ENCODE peak calls at places on chromosomes 1 and 21, in six cellular contexts. V, T, B, W, K and J are unnamed samples.
A peak's percentile ranks its signal among the peaks of the same experiment; 100 is the strongest.

GRCh38 chr1:240399381-240399780 is 212.6 kb downstream of the GREM2 start:
- DNase-seq in V (peak; percentile 95), T (peak; percentile 93), B (no peak), W (no peak), K (peak; percentile 82), J (no peak)

GRCh38 chr1:77533660-77534295 is 148.7 kb downstream of the ZZZ3 start:
- DNase-seq in V (peak; percentile 75), T (peak; percentile 67), B (peak; percentile 64), W (peak; percentile 43), K (peak; percentile 69), J (peak; percentile 52)

GRCh38 chr1:66924756-66925557 is at the start of the genes DNAI4 and MIER1:
- DNase-seq in V (peak; percentile 98), T (peak; percentile 99), B (peak; percentile 97), W (peak; percentile 94), K (peak; percentile 99), J (peak; percentile 98)

GRCh38 chr21:37717534-37717933 is 198.7 kb downstream of the KCNJ6 start:
- DNase-seq in V (no peak), T (no peak), B (no peak), W (no peak), K (no peak), J (no peak)

GRCh38 chr1:209831615-209832014 is 3.8 kb downstream of the UTP25 start:
- DNase-seq in V (peak; percentile 60), T (no peak), B (no peak), W (no peak), K (no peak), J (no peak)

GRCh38 chr1:181661569-181661968 is 178.3 kb downstream of the CACNA1E start:
- DNase-seq in V (no peak), T (no peak), B (no peak), W (no peak), K (no peak), J (no peak)

GRCh38 chr21:45281411-45282282 is 6.0 kb downstream of the POFUT2 start:
- DNase-seq in V (no peak), T (no peak), B (peak; percentile 23), W (no peak), K (no peak), J (no peak)

GRCh38 chr1:200075522-200075921 is 48.0 kb downstream of the NR5A2 start:
- DNase-seq in V (no peak), T (peak; percentile 6), B (no peak), W (no peak), K (peak; percentile 47), J (no peak)

GRCh38 chr1:165543651-165544452 is at the start of gene LRRC52:
- DNase-seq in V (no peak), T (no peak), B (peak; percentile 76), W (no peak), K (peak; percentile 83), J (no peak)

GRCh38 chr1:182570611-182570970 is 18.5 kb downstream of the RNASEL start:
- DNase-seq in V (no peak), T (no peak), B (no peak), W (no peak), K (no peak), J (no peak)

GRCh38 chr1:151612506-151613274 is 840 bp downstream of the SNX27 start:
- DNase-seq in V (no peak), T (peak; percentile 54), B (peak; percentile 46), W (no peak), K (peak; percentile 61), J (no peak)

GRCh38 chr21:34986561-34987533 is 62.3 kb downstream of the RUNX1 start:
- DNase-seq in V (peak; percentile 81), T (peak; percentile 95), B (peak; percentile 36), W (peak; percentile 15), K (peak; percentile 53), J (peak; percentile 27)

GRCh38 chr1:97044159-97044760 is 322.7 kb downstream of the PTBP2 start:
- DNase-seq in V (no peak), T (no peak), B (no peak), W (no peak), K (peak; percentile 18), J (no peak)

GRCh38 chr1:5620997-5621396 is 371.2 kb downstream of the NPHP4 start:
- DNase-seq in V (no peak), T (no peak), B (peak; percentile 80), W (peak; percentile 50), K (peak; percentile 86), J (peak; percentile 42)

GRCh38 chr1:173329747-173330146 is 122.6 kb upstream of the TNFSF4 start:
- DNase-seq in V (peak; percentile 82), T (peak; percentile 60), B (no peak), W (no peak), K (no peak), J (no peak)

GRCh38 chr1:58718435-58718834 is 18.6 kb upstream of the MYSM1 start:
- DNase-seq in V (peak; percentile 22), T (peak; percentile 13), B (no peak), W (no peak), K (no peak), J (no peak)

GRCh38 chr1:203456577-203456976 is 19.0 kb upstream of the PRELP start:
- DNase-seq in V (no peak), T (no peak), B (no peak), W (no peak), K (no peak), J (no peak)

GRCh38 chr1:53025034-53025777 is 36.8 kb upstream of the PODN start:
- DNase-seq in V (peak; percentile 87), T (peak; percentile 95), B (no peak), W (no peak), K (peak; percentile 23), J (no peak)

GRCh38 chr1:36239941-36240637 is 15.8 kb downstream of the THRAP3 start:
- DNase-seq in V (peak; percentile 45), T (peak; percentile 48), B (no peak), W (no peak), K (no peak), J (peak; percentile 32)

GRCh38 chr1:63487336-63488065 is 35.5 kb downstream of the ITGB3BP start:
- DNase-seq in V (peak; percentile 91), T (peak; percentile 79), B (no peak), W (no peak), K (no peak), J (no peak)

GRCh38 chr1:244628719-244629299 is 24.1 kb upstream of the DESI2 start:
- DNase-seq in V (peak; percentile 4), T (peak; percentile 3), B (no peak), W (no peak), K (no peak), J (no peak)

GRCh38 chr1:235002706-235003300 is 125.8 kb downstream of the TOMM20 start:
- DNase-seq in V (no peak), T (no peak), B (no peak), W (no peak), K (no peak), J (no peak)

GRCh38 chr1:164764333-164764732 is 205.3 kb downstream of the PBX1 start:
- DNase-seq in V (peak; percentile 42), T (peak; percentile 38), B (no peak), W (no peak), K (no peak), J (no peak)

GRCh38 chr21:43289442-43289841 is 120.6 kb downstream of the CRYAA start:
- DNase-seq in V (no peak), T (no peak), B (no peak), W (no peak), K (no peak), J (no peak)

GRCh38 chr1:62398377-62398776 is 38.5 kb upstream of the USP1 start:
- DNase-seq in V (peak; percentile 71), T (no peak), B (no peak), W (no peak), K (no peak), J (no peak)

GRCh38 chr1:222792744-222793143 is 22.1 kb upstream of the DISP1 start:
- DNase-seq in V (peak; percentile 38), T (peak; percentile 26), B (no peak), W (no peak), K (peak; percentile 29), J (no peak)

GRCh38 chr1:84264961-84265360 is 36.5 kb upstream of the SAMD13 start:
- DNase-seq in V (no peak), T (no peak), B (no peak), W (no peak), K (no peak), J (no peak)

GRCh38 chr1:107687846-107688753 is 276.9 kb downstream of the VAV3 start:
- DNase-seq in V (no peak), T (peak; percentile 20), B (no peak), W (no peak), K (peak; percentile 14), J (no peak)

GRCh38 chr1:229003233-229004031 is 267.5 kb upstream of the RAB4A start:
- DNase-seq in V (no peak), T (no peak), B (no peak), W (no peak), K (peak; percentile 34), J (no peak)

GRCh38 chr1:243738020-243738419 is 112.0 kb downstream of the AKT3 start:
- DNase-seq in V (no peak), T (no peak), B (no peak), W (no peak), K (no peak), J (no peak)

GRCh38 chr1:36516372-36517018 is 33.8 kb upstream of the CSF3R start:
- DNase-seq in V (peak; percentile 43), T (peak; percentile 56), B (peak; percentile 74), W (peak; percentile 31), K (peak; percentile 79), J (peak; percentile 78)

GRCh38 chr1:20634065-20634593 is 871 bp downstream of the PINK1 start:
- DNase-seq in V (no peak), T (no peak), B (no peak), W (no peak), K (no peak), J (no peak)

GRCh38 chr1:15948600-15949452 is 27.1 kb downstream of the ZBTB17 start:
- DNase-seq in V (peak; percentile 95), T (peak; percentile 98), B (no peak), W (no peak), K (peak; percentile 58), J (no peak)

GRCh38 chr21:45278156-45278911 is 9.4 kb downstream of the POFUT2 start:
- DNase-seq in V (no peak), T (no peak), B (peak; percentile 17), W (no peak), K (no peak), J (no peak)

GRCh38 chr1:82464362-82464931 is 663.7 kb downstream of the ADGRL2 start:
- DNase-seq in V (no peak), T (peak; percentile 78), B (no peak), W (no peak), K (no peak), J (no peak)

GRCh38 chr1:224617410-224618361 is 1.6 kb downstream of the CNIH3 start:
- DNase-seq in V (no peak), T (no peak), B (no peak), W (no peak), K (peak; percentile 47), J (no peak)
- H3K27me3 ChIP-seq in V (peaks cover 34% of the 10 kb centered on the region), T (no peaks in the 10 kb centered on the region), B (peaks cover 41% of the 10 kb centered on the region), W (peaks cover 39% of the 10 kb centered on the region), K (peaks cover 14% of the 10 kb centered on the region), J (peaks cover 50% of the 10 kb centered on the region)

GRCh38 chr21:29296452-29296851 is 2.3 kb upstream of the BACH1 start:
- DNase-seq in V (no peak), T (no peak), B (no peak), W (no peak), K (no peak), J (no peak)
- H2BK15ac ChIP-seq in V (no peak overlapping the region), T (no peak overlapping the region), B (no peak overlapping the region), W (no peak overlapping the region), K (no peak overlapping the region), J (no peak overlapping the region)

GRCh38 chr1:90715334-90715733 is 1.8 kb downstream of the BARHL2 start:
- DNase-seq in V (no peak), T (no peak), B (no peak), W (no peak), K (no peak), J (no peak)
- H3K27me3 ChIP-seq in V (peaks cover 92% of the 10 kb centered on the region), T (peaks cover 95% of the 10 kb centered on the region), B (peaks cover 92% of the 10 kb centered on the region), W (peaks cover 93% of the 10 kb centered on the region), K (peaks cover 84% of the 10 kb centered on the region), J (peaks cover 99% of the 10 kb centered on the region)

GRCh38 chr1:31151402-31151801 is 85.9 kb upstream of the PUM1 start:
- DNase-seq in V (no peak), T (no peak), B (no peak), W (no peak), K (no peak), J (no peak)
- H2BK15ac ChIP-seq in V (no peak overlapping the region), T (no peak overlapping the region), B (no peak overlapping the region), W (no peak overlapping the region), K (no peak overlapping the region), J (no peak overlapping the region)